ENCODE peak calls at places on chromosomes 12 and 14, in eight cellular contexts. I is tibial nerve, Q is A549, K is kidney glomerular epithelial cell, P is CMK, T is D341Med, D is AML-193, V is T-helper 1 cell. J is an unnamed sample.

GRCh38 chr14:38116895-38117294 is 90.8 kb upstream of the SSTR1 start:
- DNase-seq in I (no peak), Q (no peak), K (no peak), P (no peak), T (no peak), D (no peak), V (no peak), J (no peak)

GRCh38 chr12:11085419-11085818 is 6.7 kb downstream of the TAS2R43 start:
- DNase-seq in I (no peak), Q (no peak), K (no peak), P (no peak), T (no peak), D (no peak), V (no peak), J (no peak)

GRCh38 chr14:31196839-31197477 is 10.6 kb downstream of the HECTD1 start:
- DNase-seq in I (no peak), Q (no peak), K (no peak), P (no peak), T (no peak), D (no peak), V (no peak), J (no peak)

GRCh38 chr14:24425704-24426103 is 3.8 kb downstream of the CBLN3 start:
- DNase-seq in I (peak; percentile 63), Q (no peak), K (peak; percentile 56), P (no peak), T (no peak), D (no peak), V (no peak), J (no peak)

GRCh38 chr12:9906888-9907287 is 25.3 kb downstream of the CLEC2A start:
- DNase-seq in I (no peak), Q (no peak), K (no peak), P (no peak), T (no peak), D (peak; percentile 23), V (no peak), J (no peak)

GRCh38 chr14:89265229-89265628 is 151.8 kb downstream of the FOXN3 start:
- DNase-seq in I (no peak), Q (no peak), K (no peak), P (no peak), T (no peak), D (no peak), V (no peak), J (no peak)

GRCh38 chr14:50023671-50024490 is 92.5 kb downstream of the VCPKMT start:
- DNase-seq in I (no peak), Q (peak; percentile 68), K (peak; percentile 35), P (no peak), T (no peak), D (no peak), V (no peak), J (no peak)

GRCh38 chr12:31845613-31846321 is 113.4 kb upstream of the RESF1 start:
- DNase-seq in I (no peak), Q (no peak), K (no peak), P (no peak), T (no peak), D (no peak), V (no peak), J (no peak)

GRCh38 chr14:91742956-91743653 is 11.2 kb upstream of the CATSPERB start:
- DNase-seq in I (no peak), Q (no peak), K (no peak), P (no peak), T (no peak), D (no peak), V (no peak), J (no peak)

GRCh38 chr14:45246633-45247173 is 6.3 kb downstream of the MIS18BP1 start:
- DNase-seq in I (no peak), Q (no peak), K (no peak), P (no peak), T (no peak), D (no peak), V (no peak), J (no peak)

GRCh38 chr12:62732861-62733427 is 202.0 kb downstream of the PPM1H start:
- DNase-seq in I (no peak), Q (peak; percentile 83), K (peak; percentile 40), P (no peak), T (no peak), D (no peak), V (no peak), J (no peak)

GRCh38 chr14:71165121-71165574 is 257.9 kb downstream of the PCNX1 start:
- DNase-seq in I (no peak), Q (no peak), K (no peak), P (no peak), T (no peak), D (no peak), V (no peak), J (no peak)

GRCh38 chr12:120012067-120012621 is 23.1 kb downstream of the BICDL1 start:
- DNase-seq in I (no peak), Q (peak; percentile 67), K (no peak), P (no peak), T (no peak), D (no peak), V (peak; percentile 83), J (no peak)

GRCh38 chr14:102417118-102417517 is 54.4 kb downstream of the TECPR2 start:
- DNase-seq in I (no peak), Q (no peak), K (no peak), P (no peak), T (no peak), D (no peak), V (no peak), J (no peak)

GRCh38 chr12:47777741-47778558 is 4.9 kb downstream of the SLC48A1 start:
- DNase-seq in I (no peak), Q (no peak), K (no peak), P (peak; percentile 92), T (no peak), D (peak; percentile 68), V (no peak), J (no peak)

GRCh38 chr12:223751-224240 is 9.8 kb upstream of the SLC6A12 start:
- DNase-seq in I (no peak), Q (no peak), K (no peak), P (no peak), T (no peak), D (no peak), V (no peak), J (no peak)

GRCh38 chr14:71532349-71532748 is 399.9 kb upstream of the RGS6 start:
- DNase-seq in I (peak; percentile 30), Q (no peak), K (peak; percentile 15), P (no peak), T (no peak), D (no peak), V (no peak), J (no peak)

GRCh38 chr14:63523735-63524408 is 19.3 kb downstream of the PPP2R5E start:
- DNase-seq in I (no peak), Q (no peak), K (no peak), P (no peak), T (no peak), D (no peak), V (no peak), J (no peak)

GRCh38 chr14:30608533-30609006 is 13.5 kb upstream of the SCFD1 start:
- DNase-seq in I (no peak), Q (no peak), K (peak; percentile 79), P (no peak), T (no peak), D (no peak), V (no peak), J (peak; percentile 55)

GRCh38 chr12:69095765-69096477 is 143.4 kb upstream of the CPSF6 start:
- DNase-seq in I (no peak), Q (no peak), K (no peak), P (no peak), T (peak; percentile 60), D (no peak), V (no peak), J (no peak)

GRCh38 chr12:15423629-15424028 is 101.3 kb downstream of the PTPRO start:
- DNase-seq in I (no peak), Q (no peak), K (no peak), P (no peak), T (no peak), D (no peak), V (no peak), J (no peak)

GRCh38 chr12:32535260-32535999 is 136.1 kb downstream of the FGD4 start:
- DNase-seq in I (peak; percentile 66), Q (peak; percentile 31), K (peak; percentile 27), P (no peak), T (peak; percentile 85), D (peak; percentile 71), V (no peak), J (no peak)

GRCh38 chr12:128814411-128815261 is 9.1 kb downstream of the SLC15A4 start:
- DNase-seq in I (peak; percentile 36), Q (no peak), K (no peak), P (no peak), T (no peak), D (no peak), V (no peak), J (no peak)

GRCh38 chr14:98903371-98903770 is 368.6 kb downstream of the BCL11B start:
- DNase-seq in I (no peak), Q (no peak), K (no peak), P (no peak), T (no peak), D (no peak), V (no peak), J (no peak)

GRCh38 chr12:65786041-65786440 is 38.2 kb upstream of the HMGA2 start:
- DNase-seq in I (no peak), Q (no peak), K (no peak), P (no peak), T (no peak), D (no peak), V (no peak), J (no peak)

GRCh38 chr14:95953111-95953724 is 76.6 kb downstream of the TUNAR start:
- DNase-seq in I (no peak), Q (no peak), K (peak; percentile 1), P (no peak), T (no peak), D (no peak), V (no peak), J (no peak)

GRCh38 chr12:51884676-51885229 is 3.1 kb upstream of the ANKRD33 start:
- DNase-seq in I (no peak), Q (peak; percentile 50), K (no peak), P (no peak), T (no peak), D (no peak), V (no peak), J (no peak)

GRCh38 chr12:123075591-123076171 is 75.2 kb downstream of the PITPNM2 start:
- DNase-seq in I (peak; percentile 27), Q (no peak), K (no peak), P (no peak), T (no peak), D (no peak), V (peak; percentile 46), J (no peak)

GRCh38 chr12:96236221-96236822 is 42.1 kb downstream of the ELK3 start:
- DNase-seq in I (peak; percentile 39), Q (no peak), K (no peak), P (no peak), T (no peak), D (no peak), V (peak; percentile 29), J (no peak)

J was measured in kidney epithelial cell.